ENCODE peak calls at places on chromosomes 16 and 17, in nine cellular contexts. A is foreskin fibroblast; B is epithelial cell of esophagus; Q is CD4-positive, CD25-positive, alpha-beta regulatory T cell; V is cardiac fibroblast; F is GM23338; N is Caco-2; J is CD8-positive, alpha-beta memory T cell; I is heart left ventricle. P is an unnamed sample.
A peak's percentile ranks its signal among the peaks of the same experiment; 100 is the strongest.

GRCh38 chr17:50687200-50688066 is 20.3 kb downstream of the ANKRD40 start:
- DNase-seq in J (no peak), V (no peak), A (peak; percentile 30), B (no peak), I (no peak), Q (no peak), N (peak; percentile 98), F (peak; percentile 56), P (no peak)

GRCh38 chr17:72370819-72371218 is 250.0 kb downstream of the SOX9 start:
- DNase-seq in I (no peak), A (peak; percentile 80), V (peak; percentile 67), N (no peak), B (peak; percentile 72), J (no peak), F (no peak), Q (no peak), P (peak; percentile 64)

GRCh38 chr16:51156836-51157235 is 5.8 kb upstream of the SALL1 start:
- DNase-seq in F (no peak), A (no peak), N (no peak), B (no peak), V (no peak), I (no peak), J (no peak), Q (no peak), P (no peak)

GRCh38 chr17:62681061-62681938 is 53.8 kb downstream of the MRC2 start:
- DNase-seq in F (no peak), N (no peak), Q (no peak), J (no peak), V (no peak), B (no peak), A (no peak), I (no peak), P (no peak)

GRCh38 chr17:79619196-79619595 is 8.3 kb upstream of the RBFOX3 start:
- DNase-seq in I (peak; percentile 13), J (no peak), F (no peak), V (no peak), Q (no peak), N (no peak), B (no peak), A (no peak), P (no peak)

GRCh38 chr16:88455610-88456355 is 2.7 kb downstream of the ZFPM1 start:
- DNase-seq in F (peak; percentile 66), N (peak; percentile 73), Q (peak; percentile 81), J (peak; percentile 69), V (peak; percentile 45), A (peak; percentile 74), I (no peak), B (peak; percentile 48), P (no peak)

GRCh38 chr16:30785126-30786106 is 1.6 kb downstream of the ZNF629 start:
- DNase-seq in A (no peak), V (no peak), J (no peak), F (no peak), N (no peak), I (no peak), Q (no peak), B (no peak), P (no peak)

GRCh38 chr17:7656958-7657715 is 6.4 kb downstream of the ATP1B2 start:
- DNase-seq in F (peak; percentile 98), V (no peak), Q (no peak), A (no peak), N (no peak), B (no peak), I (peak; percentile 65), J (no peak), P (no peak)

GRCh38 chr17:81518113-81518784 is 5.7 kb upstream of the ACTG1 start:
- DNase-seq in Q (no peak), N (peak; percentile 76), I (peak; percentile 29), V (no peak), A (peak; percentile 55), F (peak; percentile 52), B (no peak), J (no peak), P (no peak)

DNA sequence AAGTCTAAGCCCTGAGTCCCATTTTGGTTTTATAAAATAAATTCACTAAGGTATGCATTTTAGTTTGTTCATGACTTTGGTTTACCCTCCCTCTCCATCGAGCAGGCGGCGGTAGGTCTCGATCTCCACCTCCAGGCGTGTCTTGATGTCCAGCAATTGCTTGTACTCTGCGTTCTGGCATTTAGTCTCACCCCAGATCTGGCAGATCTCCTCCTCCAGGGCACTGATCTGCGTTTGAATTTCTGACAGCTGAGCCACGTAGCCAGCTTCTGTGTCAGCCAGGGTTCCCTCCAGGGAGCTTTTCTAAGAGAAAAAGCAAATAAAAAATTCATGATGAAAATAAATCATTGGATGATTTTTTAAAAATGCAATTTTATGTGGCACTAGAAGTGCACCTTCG is 4.2 kb downstream of the KRT24 start:
- DNase-seq in A (peak; percentile 9), I (no peak), N (no peak), J (no peak), B (no peak), Q (no peak), F (no peak), V (no peak), P (no peak)
- H3K4me3 ChIP-seq in A (no peak overlapping the region), I (no peak overlapping the region), N (no peak overlapping the region), J (no peak overlapping the region), B (no peak overlapping the region), Q (no peak overlapping the region), F (no peak overlapping the region), V (no peak overlapping the region), P (no peak overlapping the region)

GRCh38 chr16:46968063-46968435 is 5.4 kb downstream of the DNAJA2 start:
- DNase-seq in J (no peak), Q (no peak), V (no peak), F (no peak), I (no peak), N (no peak), B (no peak), A (no peak), P (no peak)

GRCh38 chr16:46972971-46973456 is 460 bp downstream of the DNAJA2 start:
- DNase-seq in I (peak; percentile 37), J (peak; percentile 37), B (peak; percentile 30), N (peak; percentile 69), Q (peak; percentile 61), A (peak; percentile 62), V (peak; percentile 23), F (peak; percentile 51), P (no peak)

GRCh38 chr16:46971271-46971670 is 2.2 kb downstream of the DNAJA2 start:
- DNase-seq in F (no peak), A (no peak), J (no peak), V (no peak), I (no peak), N (no peak), Q (no peak), B (no peak), P (no peak)

GRCh38 chr16:46972429-46972970 is 974 bp downstream of the DNAJA2 start:
- DNase-seq in V (peak; percentile 35), B (peak; percentile 39), J (no peak), A (peak; percentile 28), F (peak; percentile 70), N (no peak), I (no peak), Q (peak; percentile 74), P (no peak)

DNA sequence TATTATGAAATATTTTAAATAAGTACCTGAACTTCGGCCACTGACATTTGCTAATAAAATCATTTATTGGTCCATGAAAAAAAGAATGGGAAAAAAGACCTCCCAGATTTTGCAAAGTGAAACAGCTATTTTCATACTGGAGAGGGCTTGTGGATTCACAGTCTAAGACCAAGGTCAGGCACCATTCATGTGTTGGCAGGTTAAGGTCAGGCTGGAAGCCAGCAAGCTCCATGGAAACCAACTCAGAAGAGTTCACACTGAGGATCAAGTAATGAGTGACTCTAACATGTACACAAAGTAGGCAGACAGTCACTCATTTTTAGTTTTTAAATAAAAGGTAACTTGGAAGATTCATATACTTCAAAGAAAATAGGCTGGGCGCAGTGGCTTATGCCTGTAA is 3.4 kb downstream of the DNAJA2 start:
- DNase-seq in J (no peak), I (peak; percentile 68), N (no peak), F (no peak), B (no peak), V (no peak), Q (no peak), A (no peak), P (no peak)
- H3K4me3 ChIP-seq in J (no peak overlapping the region), I (no peak overlapping the region), N (no peak overlapping the region), F (no peak overlapping the region), B (no peak overlapping the region), V (no peak overlapping the region), Q (peak overlapping the region; percentile 38), A (no peak overlapping the region), P (no peak overlapping the region)

GRCh38 chr16:86513471-86514277 is 3.3 kb downstream of the FOXF1 start:
- DNase-seq in V (no peak), I (no peak), Q (no peak), A (no peak), B (no peak), J (no peak), N (no peak), F (no peak), P (no peak)

GRCh38 chr16:86515780-86516617 is 5.7 kb downstream of the FOXF1 start:
- DNase-seq in B (no peak), V (peak; percentile 9), J (no peak), Q (no peak), N (no peak), F (no peak), A (peak; percentile 46), I (no peak), P (no peak)

GRCh38 chr16:86516618-86517003 is 6.3 kb downstream of the FOXF1 start:
- DNase-seq in B (no peak), I (no peak), F (no peak), V (no peak), N (no peak), A (peak; percentile 38), Q (no peak), J (no peak), P (no peak)

GRCh38 chr16:86515420-86515779 is 5.1 kb downstream of the FOXF1 start:
- DNase-seq in F (peak; percentile 82), J (no peak), Q (no peak), N (no peak), B (no peak), I (no peak), V (no peak), A (no peak), P (no peak)

GRCh38 chr16:86514656-86515376 is 4.5 kb downstream of the FOXF1 start:
- DNase-seq in A (no peak), Q (no peak), N (no peak), I (no peak), J (no peak), V (no peak), F (no peak), B (no peak), P (no peak)
- H3K4me3 ChIP-seq in A (peak overlapping the region; percentile 77), Q (no peak overlapping the region), N (no peak overlapping the region), I (no peak overlapping the region), J (no peak overlapping the region), V (no peak overlapping the region), F (peak overlapping the region; percentile 50), B (no peak overlapping the region), P (peak overlapping the region; percentile 98)

DNA sequence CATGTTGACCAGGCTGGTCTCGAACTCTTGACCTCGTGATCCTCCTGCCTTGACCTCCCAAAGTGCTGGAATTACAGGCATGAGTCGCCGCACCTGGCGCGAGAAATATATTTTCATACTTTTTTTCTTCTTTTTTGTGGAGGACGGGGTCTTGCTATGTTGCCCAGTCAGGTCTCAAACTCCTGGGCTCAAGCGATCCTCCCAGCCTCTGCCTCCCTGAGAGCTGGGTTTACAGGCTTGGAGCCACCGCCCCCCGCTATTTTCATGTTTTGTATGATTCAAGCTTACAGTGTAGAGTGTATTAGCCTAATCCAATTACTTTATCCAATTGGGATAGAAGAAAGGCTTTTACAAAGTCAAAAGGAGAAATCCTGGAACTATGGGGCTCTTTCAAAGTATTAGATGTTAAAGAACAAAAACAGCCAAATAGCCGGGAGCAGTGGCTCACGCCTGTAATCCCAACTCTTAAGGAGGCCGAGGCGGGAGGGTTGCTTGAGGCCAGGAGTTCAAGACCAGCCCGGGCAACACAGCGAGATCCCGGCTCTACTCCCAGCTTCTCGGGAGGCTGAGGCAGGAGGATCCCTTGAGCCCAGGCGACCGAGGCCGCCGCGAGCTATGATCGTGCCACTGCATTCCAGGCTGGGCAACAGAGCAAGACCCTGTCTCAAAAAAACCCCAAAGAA is 1.4 kb upstream of the MAP1LC3B start:
- DNase-seq in A (no peak), F (no peak), N (peak; percentile 14), J (no peak), B (no peak), Q (no peak), V (no peak), I (no peak), P (no peak)
- H3K4me3 ChIP-seq in A (no peak overlapping the region), F (peak overlapping the region; percentile 79), N (peak overlapping the region; percentile 51), J (peak overlapping the region; percentile 53), B (no peak overlapping the region), Q (peak overlapping the region; percentile 55), V (no peak overlapping the region), I (peak overlapping the region; percentile 71), P (no peak overlapping the region)

P was measured in AG04450.